ENCODE peak calls at places on chromosomes 5 and 9, in six cellular contexts. C is GM12878, O is K562, W is GM23338, X is HepG2, Z is HCT116. A is an unnamed sample.

GRCh38 chr9:120710110-120710981 is 3.9 kb downstream of the MEGF9 start:
- DNase-seq in C (no peak), O (peak), W (peak), X (peak), Z (peak), A (no peak)

GRCh38 chr5:89147026-89147425 is 264.0 kb upstream of the MEF2C start:
- DNase-seq in C (no peak), O (no peak), W (no peak), X (no peak), Z (no peak), A (no peak)

GRCh38 chr5:168443533-168443932 is 42.7 kb upstream of the RARS1 start:
- DNase-seq in C (no peak), O (no peak), W (no peak), X (no peak), Z (no peak), A (no peak)

GRCh38 chr9:100213730-100214477 is 114.9 kb downstream of the INVS start:
- DNase-seq in C (no peak), O (peak), W (peak), X (no peak), Z (no peak), A (no peak)

GRCh38 chr5:123720955-123721354 is 209.0 kb downstream of the CSNK1G3 start:
- DNase-seq in C (no peak), O (no peak), W (no peak), X (no peak), Z (no peak), A (no peak)

GRCh38 chr5:25851301-25851700 is 1187.1 kb downstream of the CDH9 start:
- DNase-seq in C (no peak), O (no peak), W (no peak), X (no peak), Z (no peak), A (no peak)

GRCh38 chr5:170120576-170120975 is 14.9 kb downstream of the FOXI1 start:
- DNase-seq in C (no peak), O (peak), W (no peak), X (no peak), Z (no peak), A (no peak)

GRCh38 chr9:136604823-136605525 is 57.7 kb upstream of the EGFL7 start:
- DNase-seq in C (no peak), O (no peak), W (no peak), X (no peak), Z (no peak), A (no peak)

GRCh38 chr5:142600611-142601360 is 85.1 kb downstream of the FGF1 start:
- DNase-seq in C (no peak), O (peak), W (no peak), X (peak), Z (no peak), A (no peak)

GRCh38 chr5:94776167-94776566 is 157.7 kb downstream of the SLF1 start:
- DNase-seq in C (no peak), O (no peak), W (no peak), X (no peak), Z (no peak), A (no peak)

GRCh38 chr9:134139081-134139480 is 3.2 kb downstream of the WDR5 start:
- DNase-seq in C (no peak), O (no peak), W (no peak), X (no peak), Z (no peak), A (no peak)

GRCh38 chr5:170630226-170630625 is 126.4 kb downstream of the KCNIP1 start:
- DNase-seq in C (no peak), O (no peak), W (no peak), X (no peak), Z (no peak), A (no peak)

GRCh38 chr5:177469061-177469628 is 4.3 kb downstream of the DBN1 start:
- DNase-seq in C (no peak), O (no peak), W (peak), X (no peak), Z (no peak), A (no peak)

GRCh38 chr5:132264546-132265335 is 7.2 kb downstream of the PDLIM4 start:
- DNase-seq in C (no peak), O (peak), W (no peak), X (no peak), Z (no peak), A (no peak)

GRCh38 chr5:149264432-149265069 is 7.1 kb upstream of the AFAP1L1 start:
- DNase-seq in C (no peak), O (peak), W (peak), X (peak), Z (peak), A (no peak)

GRCh38 chr5:24703934-24704333 is 59.2 kb upstream of the CDH10 start:
- DNase-seq in C (no peak), O (no peak), W (no peak), X (no peak), Z (no peak), A (no peak)

GRCh38 chr5:127648997-127649550 is at the start of gene CTXN3:
- DNase-seq in C (no peak), O (no peak), W (no peak), X (no peak), Z (no peak), A (no peak)

GRCh38 chr5:92758552-92758951 is 822.5 kb downstream of the NR2F1-AS1 start:
- DNase-seq in C (no peak), O (no peak), W (no peak), X (no peak), Z (no peak), A (no peak)

GRCh38 chr9:69178583-69179011 is 4.5 kb downstream of the TJP2 start:
- DNase-seq in C (no peak), O (no peak), W (no peak), X (peak), Z (peak), A (no peak)

GRCh38 chr9:97598461-97599288 is 34.5 kb downstream of the TSTD2 start:
- DNase-seq in C (peak), O (peak), W (peak), X (peak), Z (peak), A (peak)

GRCh38 chr5:52560366-52560765 is 227.3 kb upstream of the ITGA1 start:
- DNase-seq in C (no peak), O (no peak), W (peak), X (no peak), Z (peak), A (no peak)

GRCh38 chr5:122089614-122090013 is 11.6 kb upstream of the LOX start:
- DNase-seq in C (no peak), O (peak), W (no peak), X (no peak), Z (no peak), A (peak)

GRCh38 chr5:158463971-158464370 is 605.0 kb upstream of the CLINT1 start:
- DNase-seq in C (no peak), O (no peak), W (no peak), X (peak), Z (no peak), A (no peak)

GRCh38 chr5:67971223-67971830 is 244.2 kb upstream of the PIK3R1 start:
- DNase-seq in C (no peak), O (no peak), W (no peak), X (peak), Z (no peak), A (peak)

GRCh38 chr5:65873181-65873580 is 53.2 kb upstream of the ERBIN start:
- DNase-seq in C (no peak), O (no peak), W (no peak), X (no peak), Z (no peak), A (no peak)

GRCh38 chr9:38643456-38644173 is 23.2 kb upstream of the ANKRD18A start:
- DNase-seq in C (no peak), O (no peak), W (no peak), X (no peak), Z (no peak), A (no peak)

GRCh38 chr5:53170748-53171349 is 61.3 kb upstream of the MOCS2 start:
- DNase-seq in C (no peak), O (peak), W (peak), X (peak), Z (peak), A (no peak)

GRCh38 chr9:75148551-75148950 is 60.2 kb downstream of the OSTF1 start:
- DNase-seq in C (no peak), O (no peak), W (no peak), X (no peak), Z (no peak), A (peak)

GRCh38 chr9:114016101-114016500 is 62.0 kb downstream of the AMBP start:
- DNase-seq in C (no peak), O (no peak), W (no peak), X (no peak), Z (no peak), A (no peak)

GRCh38 chr5:113771483-113771882 is 258.0 kb downstream of the YTHDC2 start:
- DNase-seq in C (peak), O (no peak), W (no peak), X (no peak), Z (no peak), A (no peak)

GRCh38 chr5:14199902-14200301 is 56.8 kb downstream of the TRIO start:
- DNase-seq in C (no peak), O (no peak), W (no peak), X (no peak), Z (no peak), A (no peak)

GRCh38 chr5:16812911-16813310 is 123.2 kb downstream of the MYO10 start:
- DNase-seq in C (no peak), O (no peak), W (peak), X (peak), Z (no peak), A (no peak)

GRCh38 chr5:148857474-148857873 is 31.1 kb downstream of the ADRB2 start:
- DNase-seq in C (no peak), O (no peak), W (no peak), X (no peak), Z (no peak), A (no peak)

GRCh38 chr5:624951-625230 is 12.8 kb downstream of the CEP72 start:
- DNase-seq in C (no peak), O (no peak), W (no peak), X (no peak), Z (no peak), A (no peak)

GRCh38 chr5:173884402-173885053 is 3.6 kb upstream of the CPEB4 start:
- DNase-seq in C (peak), O (peak), W (no peak), X (no peak), Z (no peak), A (no peak)

GRCh38 chr5:82244854-82245635 is 33.1 kb downstream of the RPS23 start:
- DNase-seq in C (no peak), O (peak), W (peak), X (peak), Z (no peak), A (no peak)

DNA sequence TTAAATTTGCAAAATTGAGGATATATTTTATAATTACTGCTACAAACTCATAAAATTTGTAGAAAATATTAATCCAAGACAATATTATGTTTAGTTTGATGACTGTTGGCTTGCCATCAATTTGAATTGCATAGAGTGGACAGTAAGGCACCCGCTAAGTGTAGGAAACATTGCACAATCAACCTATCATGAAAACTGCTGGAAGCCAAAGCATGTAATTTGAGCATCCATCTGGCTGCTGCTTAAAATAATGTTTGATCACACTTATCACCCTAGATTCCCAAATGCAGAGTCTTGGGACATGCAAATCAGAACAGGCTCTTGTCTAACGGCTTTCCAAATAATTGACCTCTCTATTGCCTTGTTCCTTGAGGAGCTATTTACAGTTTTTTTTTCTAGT is 342.0 kb downstream of the PRR16 start:
- DNase-seq in C (no peak), O (no peak), W (no peak), X (no peak), Z (no peak), A (no peak)
- H3K4me3 ChIP-seq in C (no peak), O (no peak), W (no peak), X (no peak), Z (no peak), A (no peak)

DNA sequence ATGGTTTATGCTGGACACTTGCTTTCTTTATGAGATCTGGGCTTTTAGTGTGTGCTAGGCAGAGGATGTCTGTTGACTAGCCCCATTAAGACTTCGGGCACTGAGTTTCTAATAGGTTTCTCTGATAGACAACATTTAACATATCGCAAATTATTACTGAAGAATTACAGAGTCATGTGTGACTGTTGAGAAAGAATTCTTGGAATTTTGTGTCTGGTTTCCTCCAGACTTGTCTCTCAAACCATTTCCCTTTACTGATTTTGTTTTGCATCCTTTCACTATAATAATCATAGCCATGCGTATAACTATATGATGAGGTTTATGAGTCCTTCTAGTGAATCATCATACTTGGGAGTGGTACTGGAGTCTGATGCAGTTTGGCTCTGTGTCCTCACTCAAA is 27.0 kb downstream of the ZNF169 start:
- DNase-seq in C (no peak), O (no peak), W (no peak), X (no peak), Z (no peak), A (no peak)
- TF ChIP-seq EZH2 in C (no peak), O (no peak), W (no peak), X (no peak), Z (no peak), A (no peak)

GRCh38 chr9:6426117-6426516 is 13.1 kb downstream of the UHRF2 start:
- DNase-seq in C (no peak), O (no peak), W (no peak), X (no peak), Z (no peak), A (no peak)

GRCh38 chr9:6433405-6433804 is 20.4 kb downstream of the UHRF2 start:
- DNase-seq in C (no peak), O (no peak), W (no peak), X (no peak), Z (no peak), A (no peak)

DNA sequence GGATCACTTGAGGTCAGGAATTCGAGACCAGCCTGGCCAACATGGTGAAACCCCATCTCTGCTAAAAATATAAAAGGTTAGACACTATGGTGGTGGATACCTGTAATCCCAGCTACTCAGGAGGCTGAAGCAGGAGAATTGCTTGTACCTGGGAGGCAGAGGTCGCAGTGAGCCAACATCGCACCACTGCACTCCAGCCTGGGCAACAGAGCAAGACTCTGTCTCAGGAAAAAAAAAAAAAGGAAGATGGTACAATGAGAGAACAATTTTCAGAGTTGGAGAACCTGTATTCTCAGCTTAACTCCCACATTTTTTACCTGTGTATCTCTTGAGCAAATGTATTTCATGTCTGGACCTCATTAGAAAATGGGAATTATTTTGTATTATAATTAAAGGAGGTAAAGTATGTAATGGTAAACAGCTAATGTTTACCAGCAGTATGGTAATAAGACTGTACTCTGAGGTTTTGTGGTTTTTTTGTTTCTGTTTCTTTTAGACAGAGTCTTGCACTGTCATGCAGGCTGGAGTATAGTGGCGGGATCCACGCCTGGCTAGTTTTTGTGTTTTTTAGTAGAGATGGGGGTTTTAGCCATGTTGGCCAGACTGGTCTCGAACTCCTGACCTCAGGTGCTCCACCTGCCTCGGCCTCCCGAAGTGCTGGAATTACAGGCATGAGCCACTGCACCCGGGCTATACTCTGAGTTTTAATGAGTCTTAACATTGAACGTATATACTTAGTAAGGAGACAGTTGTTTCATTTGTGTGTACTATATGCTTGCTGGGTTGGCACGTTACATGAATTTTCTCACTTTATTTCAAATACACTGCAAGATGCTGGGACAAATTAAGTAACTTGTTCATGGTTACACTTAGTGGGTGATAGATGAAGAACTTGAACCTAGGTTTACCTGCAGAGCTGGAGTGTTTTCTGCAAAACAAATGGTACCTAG is 16.2 kb downstream of the UHRF2 start:
- DNase-seq in C (peak), O (no peak), W (no peak), X (no peak), Z (no peak), A (no peak)
- TF ChIP-seq POLR2AphosphoS5 in C (no peak), O (no peak), W (no peak), X (no peak), Z (no peak), A (no peak)

GRCh38 chr5:79025054-79025465 is 40.0 kb upstream of the ARSB start:
- DNase-seq in C (no peak), O (peak), W (peak), X (peak), Z (peak), A (no peak)
- H3K4me3 ChIP-seq in C (no peak), O (no peak), W (peak), X (no peak), Z (no peak), A (peak)

A was measured in SK-N-MC.